ENCODE peak calls at places on chromosomes 12 and 14, in four cellular contexts. G is esophagus muscularis mucosa; Q is CD8-positive, alpha-beta memory T cell; L is aorta. O is an unnamed sample.

GRCh38 chr14:89258728-89259273 is 158.2 kb downstream of the FOXN3 start:
- DNase-seq in L (no peak), G (no peak), Q (no peak), O (no peak)

GRCh38 chr12:123972448-123973401 is at the start of the genes CCDC92 and ZNF664:
- DNase-seq in Q (peak), G (peak), L (peak), O (peak)

GRCh38 chr14:75871181-75871880 is 110.5 kb downstream of the TGFB3 start:
- DNase-seq in L (no peak), Q (no peak), G (no peak), O (no peak)

GRCh38 chr14:99755068-99755405 is 38.2 kb upstream of the EML1 start:
- DNase-seq in L (peak), Q (no peak), G (no peak), O (peak)

GRCh38 chr14:33647385-33647786 is 303.5 kb downstream of the EGLN3 start:
- DNase-seq in L (no peak), Q (no peak), G (no peak), O (peak)

GRCh38 chr12:1360812-1361211 is 233.6 kb downstream of the FBXL14 start:
- DNase-seq in G (no peak), Q (no peak), L (no peak), O (no peak)

GRCh38 chr14:57378661-57379060 is 11.7 kb upstream of the NAA30 start:
- DNase-seq in G (no peak), L (no peak), Q (no peak), O (no peak)

GRCh38 chr12:83065562-83065961 is 378.9 kb downstream of the TMTC2 start:
- DNase-seq in L (no peak), G (no peak), Q (no peak), O (no peak)

GRCh38 chr14:61553730-61554641 is 141.3 kb upstream of the HIF1A start:
- DNase-seq in G (no peak), Q (no peak), L (peak), O (peak)

GRCh38 chr12:53645191-53645590 is 19.0 kb upstream of the ATF7 start:
- DNase-seq in Q (no peak), G (no peak), L (no peak), O (no peak)

GRCh38 chr14:29348504-29348903 is 579.1 kb downstream of the PRKD1 start:
- DNase-seq in Q (no peak), L (no peak), G (no peak), O (no peak)

GRCh38 chr12:123094349-123095073 is 56.4 kb downstream of the PITPNM2 start:
- DNase-seq in Q (no peak), L (peak), G (no peak), O (no peak)

GRCh38 chr12:25816637-25817036 is 141.8 kb upstream of the RASSF8 start:
- DNase-seq in L (no peak), G (no peak), Q (no peak), O (no peak)

GRCh38 chr12:106581543-106582263 is 1.1 kb upstream of the RFX4 start:
- DNase-seq in Q (no peak), L (no peak), G (peak), O (no peak)

GRCh38 chr14:57266060-57266459 is 2.6 kb downstream of the EXOC5 start:
- DNase-seq in Q (no peak), G (no peak), L (no peak), O (no peak)

GRCh38 chr12:69330475-69331473 is 17.4 kb upstream of the LYZ start:
- DNase-seq in Q (peak), L (no peak), G (no peak), O (no peak)

GRCh38 chr12:74293689-74294131 is 243.9 kb upstream of the ATXN7L3B start:
- DNase-seq in G (no peak), Q (no peak), L (no peak), O (no peak)

GRCh38 chr14:104295681-104296387 is 157.4 kb downstream of the KIF26A start:
- DNase-seq in G (no peak), Q (no peak), L (peak), O (peak)

GRCh38 chr12:15644700-15645099 is 144.5 kb downstream of the EPS8 start:
- DNase-seq in G (no peak), Q (no peak), L (no peak), O (no peak)

GRCh38 chr14:74922752-74923401 is at the start of gene RPS6KL1:
- DNase-seq in L (peak), Q (peak), G (no peak), O (peak)

DNA sequence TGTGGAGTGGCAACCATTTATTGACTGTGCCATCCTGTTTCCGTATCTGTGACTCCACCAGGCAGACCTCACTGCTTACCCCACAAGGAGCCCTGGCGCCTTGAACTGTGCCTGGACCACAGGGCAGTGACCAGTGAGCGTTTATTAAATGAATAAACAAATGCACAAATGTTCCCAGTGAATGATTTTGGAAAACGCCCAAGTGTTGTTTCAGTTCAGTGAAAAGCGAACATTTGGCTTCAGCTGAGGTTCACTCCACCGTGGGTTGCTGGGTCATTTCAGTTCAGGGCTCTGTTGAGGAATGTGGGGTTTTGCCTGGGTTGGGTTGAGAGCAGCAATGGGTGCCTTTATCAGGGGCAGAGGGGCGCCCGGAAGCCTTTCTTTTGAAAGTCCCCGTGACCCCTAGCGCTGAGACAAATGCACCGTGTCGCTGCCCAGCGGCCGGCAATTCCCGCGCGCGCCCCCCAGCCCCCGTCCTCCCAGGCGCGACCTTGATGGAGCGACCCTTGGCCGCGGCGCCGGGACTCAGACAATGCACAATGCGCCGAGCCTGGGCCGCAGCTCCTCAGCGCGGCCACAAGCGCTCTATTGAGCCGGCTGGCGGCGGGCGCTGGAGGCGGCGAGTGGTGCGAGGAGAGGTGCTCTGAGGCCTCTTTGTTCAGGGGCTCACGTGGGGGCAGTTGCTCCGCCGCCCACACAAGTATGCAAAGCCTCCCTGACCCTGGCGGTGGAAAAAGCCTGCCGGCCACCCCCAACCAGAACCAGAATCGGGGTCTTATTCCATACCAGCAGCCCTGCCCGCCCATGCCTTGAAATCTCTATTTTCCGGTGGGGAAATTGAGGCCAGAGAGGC is 40.5 kb upstream of the CLMN start:
- DNase-seq in Q (no peak), G (peak), L (no peak), O (no peak)
- H3K27ac ChIP-seq in Q (no peak), G (peak), L (no peak), O (no peak)

DNA sequence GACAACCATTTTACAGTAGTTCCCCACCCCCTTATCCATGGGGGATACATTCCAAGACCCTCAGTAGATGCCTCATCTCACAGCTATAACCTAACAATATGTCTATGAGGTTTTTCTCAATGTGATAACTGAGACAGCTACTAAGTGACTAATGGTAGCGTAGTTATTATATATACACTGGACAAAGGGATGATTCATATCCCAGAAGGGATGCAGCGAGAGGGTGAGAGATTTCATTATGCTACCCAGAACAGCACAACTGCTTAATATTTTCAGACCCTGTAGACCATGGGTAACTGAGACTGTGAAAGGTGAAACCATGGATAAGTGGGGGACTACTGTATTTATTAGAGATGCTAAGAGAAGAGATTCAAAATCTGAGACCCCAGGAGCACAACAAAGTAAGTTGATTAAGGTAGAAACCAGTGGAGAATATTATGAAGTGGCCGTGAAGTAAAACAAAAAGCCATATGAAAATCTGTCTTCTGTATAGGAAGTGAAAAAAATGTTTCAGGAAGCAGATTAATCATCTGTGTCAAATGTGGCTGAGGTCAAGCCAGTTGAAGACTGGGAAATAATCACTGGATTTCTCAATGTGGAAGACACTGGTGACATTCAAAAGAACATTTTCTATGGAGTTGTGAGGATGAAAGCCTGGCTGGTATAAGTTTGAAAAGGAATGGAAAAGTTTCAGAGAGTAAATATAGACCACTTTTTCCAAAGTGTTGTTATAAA is 77.2 kb downstream of the RPL10L start:
- DNase-seq in G (no peak), L (no peak), Q (no peak), O (no peak)
- H3K27ac ChIP-seq in G (no peak), L (no peak), Q (no peak), O (peak)

DNA sequence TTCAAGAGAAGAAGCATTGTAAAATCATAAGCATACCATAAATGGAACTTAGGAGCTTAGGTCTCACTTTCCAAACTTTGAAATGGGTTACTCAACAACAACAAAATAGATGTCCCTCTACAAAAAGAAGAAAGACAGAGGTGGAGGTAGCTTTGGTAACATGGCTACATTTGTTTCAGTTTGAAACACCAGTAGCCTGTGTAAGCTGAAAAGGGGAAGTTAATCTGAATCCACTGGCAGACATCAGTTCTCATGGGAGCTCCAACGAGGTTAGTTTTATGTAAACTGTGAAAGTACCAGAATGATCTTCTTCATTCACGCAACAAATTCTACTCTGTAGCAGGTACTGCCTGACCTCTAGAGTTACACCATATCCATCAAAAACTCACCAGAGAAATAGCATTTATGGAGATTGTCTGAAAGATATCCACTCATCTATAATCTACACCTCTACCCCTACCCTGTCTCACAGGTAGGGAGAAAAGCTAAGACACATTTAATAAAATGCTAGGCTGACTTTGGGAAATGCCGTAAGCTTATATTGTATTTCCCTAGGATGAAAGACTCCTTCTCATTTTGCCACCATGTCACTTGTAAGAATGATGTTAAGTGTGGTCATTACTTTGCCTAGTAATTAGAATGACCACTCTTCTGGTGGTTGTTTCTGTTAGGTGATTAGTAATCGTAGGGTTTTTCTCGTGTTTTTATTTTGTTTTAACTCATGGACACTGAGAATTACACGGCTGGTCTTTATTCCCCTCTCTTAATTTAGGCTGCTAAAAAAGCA is 224.1 kb downstream of the ASCL1 start:
- DNase-seq in L (no peak), Q (no peak), G (no peak), O (no peak)
- H3K27ac ChIP-seq in L (no peak), Q (no peak), G (no peak), O (no peak)

GRCh38 chr12:12508612-12509011 is 54.1 kb downstream of the DUSP16 start:
- DNase-seq in G (no peak), L (no peak), Q (no peak), O (no peak)
- H3K27ac ChIP-seq in G (no peak), L (peak), Q (no peak), O (peak)

GRCh38 chr12:75707983-75708382 is 196.6 kb upstream of the KRR1 start:
- DNase-seq in Q (no peak), G (no peak), L (no peak), O (no peak)

GRCh38 chr12:75706786-75707605 is 195.6 kb upstream of the KRR1 start:
- DNase-seq in Q (no peak), G (no peak), L (no peak), O (no peak)

GRCh38 chr12:75704208-75704607 is 192.8 kb upstream of the KRR1 start:
- DNase-seq in G (no peak), L (no peak), Q (no peak), O (no peak)

GRCh38 chr12:75704664-75705063 is 193.3 kb upstream of the KRR1 start:
- DNase-seq in L (no peak), G (no peak), Q (no peak), O (no peak)

GRCh38 chr12:75705749-75706719 is 194.6 kb upstream of the KRR1 start:
- DNase-seq in Q (no peak), L (peak), G (no peak), O (no peak)
- H3K27ac ChIP-seq in Q (peak), L (no peak), G (peak), O (peak)

GRCh38 chr14:68232643-68233055 is 413.1 kb downstream of the RAD51B start:
- DNase-seq in G (no peak), L (peak), Q (no peak), O (peak)

GRCh38 chr14:68231832-68232642 is 412.5 kb downstream of the RAD51B start:
- DNase-seq in L (no peak), Q (no peak), G (no peak), O (no peak)

GRCh38 chr14:68234101-68234905 is 414.7 kb downstream of the RAD51B start:
- DNase-seq in L (no peak), G (no peak), Q (no peak), O (no peak)

GRCh38 chr14:68235011-68235410 is 415.4 kb downstream of the RAD51B start:
- DNase-seq in Q (no peak), L (no peak), G (no peak), O (no peak)

DNA sequence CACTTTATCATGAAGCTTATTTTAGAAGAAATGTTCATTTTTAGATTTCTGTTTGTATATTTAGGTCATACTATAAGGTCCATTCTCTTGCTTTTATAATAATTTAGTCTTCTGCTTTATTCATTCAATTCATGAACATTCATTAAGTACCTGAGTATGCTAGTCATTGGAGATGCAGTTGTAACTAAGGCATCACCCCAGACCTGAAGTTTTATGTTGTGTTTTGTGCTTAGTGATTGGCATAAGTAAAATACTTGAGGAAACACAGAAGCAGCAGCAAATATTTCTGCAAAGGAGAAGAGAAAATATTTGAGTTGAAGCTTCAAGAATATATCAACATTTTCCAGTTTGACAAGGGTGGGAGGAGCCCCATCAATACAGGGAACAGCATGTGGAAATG is 413.8 kb downstream of the RAD51B start:
- DNase-seq in L (no peak), G (no peak), Q (no peak), O (no peak)
- H3K27ac ChIP-seq in L (peak), G (peak), Q (no peak), O (peak)

O was measured in RWPE2.